ENCODE peak calls at places on chromosomes 2 and 18, in six cellular contexts. Q, G, M, W, T and K are unnamed samples.

GRCh38 chr18:3162181-3162580 is 57.6 kb downstream of the MYOM1 start:
- DNase-seq in Q (no peak), G (no peak), M (no peak), W (no peak), T (no peak), K (no peak)

GRCh38 chr18:62714671-62715438 is 486 bp upstream of the PHLPP1 start:
- DNase-seq in Q (peak; percentile 100), G (peak; percentile 95), M (peak; percentile 100), W (peak; percentile 100), T (peak; percentile 100), K (peak; percentile 99)

GRCh38 chr2:88621432-88621831 is 5.8 kb downstream of the EIF2AK3 start:
- DNase-seq in Q (no peak), G (no peak), M (no peak), W (no peak), T (no peak), K (no peak)

GRCh38 chr2:9258501-9258900 is 51.9 kb downstream of the ASAP2 start:
- DNase-seq in Q (no peak), G (no peak), M (peak; percentile 82), W (no peak), T (no peak), K (no peak)

GRCh38 chr2:121505005-121505404 is 25.7 kb upstream of the RNU4ATAC start:
- DNase-seq in Q (no peak), G (no peak), M (peak; percentile 51), W (peak; percentile 74), T (peak; percentile 87), K (no peak)

GRCh38 chr2:109447811-109448210 is 166.0 kb downstream of the SEPTIN10 start:
- DNase-seq in Q (no peak), G (no peak), M (no peak), W (no peak), T (no peak), K (no peak)

GRCh38 chr2:232385660-232386489 is 7.3 kb downstream of the ALPP start:
- DNase-seq in Q (no peak), G (no peak), M (peak; percentile 96), W (peak; percentile 97), T (peak; percentile 81), K (no peak)

GRCh38 chr2:134341476-134341875 is 87.6 kb downstream of the MGAT5 start:
- DNase-seq in Q (no peak), G (no peak), M (no peak), W (no peak), T (no peak), K (no peak)

GRCh38 chr18:50707841-50708240 is 112.0 kb downstream of the MRO start:
- DNase-seq in Q (no peak), G (no peak), M (no peak), W (no peak), T (peak; percentile 14), K (no peak)

GRCh38 chr2:221571391-221572179 is 519 bp downstream of the EPHA4 start:
- DNase-seq in Q (no peak), G (peak; percentile 73), M (peak; percentile 71), W (peak; percentile 26), T (peak; percentile 37), K (peak; percentile 48)

GRCh38 chr2:195561205-195562032 is 95.6 kb upstream of the SLC39A10 start:
- DNase-seq in Q (no peak), G (no peak), M (peak; percentile 87), W (peak; percentile 64), T (peak; percentile 99), K (no peak)

GRCh38 chr2:152564754-152565551 is 152.3 kb downstream of the PRPF40A start:
- DNase-seq in Q (no peak), G (no peak), M (no peak), W (no peak), T (no peak), K (no peak)

GRCh38 chr18:3595282-3596273 is 145.6 kb downstream of the TGIF1 start:
- DNase-seq in Q (no peak), G (no peak), M (peak; percentile 99), W (peak; percentile 78), T (peak; percentile 98), K (no peak)

GRCh38 chr18:65103864-65104263 is 646.9 kb upstream of the CDH7 start:
- DNase-seq in Q (no peak), G (no peak), M (no peak), W (no peak), T (no peak), K (no peak)

GRCh38 chr18:44601447-44601846 is 79.2 kb upstream of the SETBP1 start:
- DNase-seq in Q (no peak), G (no peak), M (peak; percentile 90), W (no peak), T (peak; percentile 41), K (no peak)

GRCh38 chr2:6526093-6526824 is 339.4 kb downstream of the CMPK2 start:
- DNase-seq in Q (peak; percentile 39), G (no peak), M (no peak), W (no peak), T (no peak), K (peak; percentile 49)

GRCh38 chr2:157194844-157195243 is 62.7 kb upstream of the GALNT5 start:
- DNase-seq in Q (no peak), G (no peak), M (no peak), W (peak; percentile 19), T (no peak), K (no peak)

GRCh38 chr2:109649736-109650695 is 35.9 kb downstream of the SOWAHC start:
- DNase-seq in Q (no peak), G (no peak), M (no peak), W (peak; percentile 17), T (no peak), K (no peak)

GRCh38 chr2:39615675-39616074 is 50.0 kb upstream of the TMEM178A start:
- DNase-seq in Q (no peak), G (no peak), M (no peak), W (no peak), T (no peak), K (no peak)

GRCh38 chr18:35282353-35282752 is 7.7 kb downstream of the ZSCAN30 start:
- DNase-seq in Q (no peak), G (no peak), M (peak; percentile 89), W (no peak), T (peak; percentile 95), K (no peak)

GRCh38 chr2:181858600-181858999 is 32.9 kb upstream of the ITPRID2 start:
- DNase-seq in Q (no peak), G (no peak), M (no peak), W (no peak), T (no peak), K (no peak)

GRCh38 chr2:120395221-120395620 is 49.3 kb downstream of the INHBB start:
- DNase-seq in Q (no peak), G (peak; percentile 46), M (no peak), W (no peak), T (no peak), K (no peak)

GRCh38 chr18:59266459-59266858 is 6.8 kb downstream of the RAX start:
- DNase-seq in Q (no peak), G (no peak), M (no peak), W (no peak), T (no peak), K (no peak)

GRCh38 chr2:49444005-49444404 is 289.7 kb upstream of the FSHR start:
- DNase-seq in Q (no peak), G (no peak), M (no peak), W (no peak), T (no peak), K (no peak)

GRCh38 chr18:32383040-32383819 is 87.5 kb downstream of the GAREM1 start:
- DNase-seq in Q (no peak), G (no peak), M (peak; percentile 94), W (peak; percentile 73), T (peak; percentile 98), K (no peak)

GRCh38 chr2:6362671-6363450 is 502.8 kb downstream of the CMPK2 start:
- DNase-seq in Q (no peak), G (no peak), M (no peak), W (no peak), T (no peak), K (no peak)

GRCh38 chr2:20450201-20451108 is 3.6 kb downstream of the RHOB start:
- DNase-seq in Q (peak; percentile 39), G (peak; percentile 47), M (peak; percentile 89), W (peak; percentile 67), T (peak; percentile 89), K (no peak)

GRCh38 chr2:144268036-144268678 is 251.8 kb downstream of the ZEB2 start:
- DNase-seq in Q (peak; percentile 49), G (no peak), M (no peak), W (no peak), T (no peak), K (no peak)

GRCh38 chr2:144261336-144261735 is 258.6 kb downstream of the ZEB2 start:
- DNase-seq in Q (no peak), G (no peak), M (no peak), W (no peak), T (no peak), K (no peak)

GRCh38 chr2:144261966-144262365 is 258.0 kb downstream of the ZEB2 start:
- DNase-seq in Q (no peak), G (no peak), M (no peak), W (no peak), T (no peak), K (no peak)

GRCh38 chr2:144265654-144266053 is 254.3 kb downstream of the ZEB2 start:
- DNase-seq in Q (no peak), G (no peak), M (no peak), W (no peak), T (no peak), K (no peak)

DNA sequence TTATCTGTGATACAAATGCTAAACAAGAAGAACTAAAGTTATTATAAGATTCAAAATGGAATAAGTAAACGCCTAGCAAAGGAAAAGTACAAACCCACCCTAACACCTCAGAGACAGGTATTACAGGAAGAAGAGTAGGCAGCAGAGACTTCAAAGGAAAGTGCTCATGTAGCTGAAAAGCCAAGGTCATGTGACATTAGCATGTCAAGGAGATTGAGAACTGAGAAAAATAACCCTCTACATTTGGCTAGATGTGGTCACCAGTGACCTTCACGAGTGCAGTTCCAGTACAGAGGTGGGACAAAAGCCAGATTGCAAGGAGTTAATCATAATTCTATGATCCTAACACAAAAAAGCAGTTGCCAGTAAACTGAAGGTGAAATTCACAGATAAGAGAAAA is 252.7 kb downstream of the ZEB2 start:
- DNase-seq in Q (no peak), G (no peak), M (no peak), W (no peak), T (no peak), K (no peak)
- H3K14ac ChIP-seq in Q (no peak overlapping the region), G (no peak overlapping the region), M (no peak overlapping the region), W (no peak overlapping the region), T (no peak overlapping the region), K (no peak overlapping the region)

GRCh38 chr18:41075212-41075611 is 879.8 kb upstream of the PIK3C3 start:
- DNase-seq in Q (no peak), G (no peak), M (peak; percentile 72), W (peak; percentile 48), T (peak; percentile 94), K (no peak)
- H3K4me2 ChIP-seq in Q (no peak overlapping the region), G (no peak overlapping the region), M (no peak overlapping the region), W (no peak overlapping the region), T (peak overlapping the region; percentile 16), K (no peak overlapping the region)

GRCh38 chr2:3462493-3463104 is 56.7 kb downstream of the ADI1 start:
- DNase-seq in Q (no peak), G (no peak), M (no peak), W (no peak), T (no peak), K (no peak)
- H3K14ac ChIP-seq in Q (no peak overlapping the region), G (no peak overlapping the region), M (no peak overlapping the region), W (no peak overlapping the region), T (no peak overlapping the region), K (no peak overlapping the region)

DNA sequence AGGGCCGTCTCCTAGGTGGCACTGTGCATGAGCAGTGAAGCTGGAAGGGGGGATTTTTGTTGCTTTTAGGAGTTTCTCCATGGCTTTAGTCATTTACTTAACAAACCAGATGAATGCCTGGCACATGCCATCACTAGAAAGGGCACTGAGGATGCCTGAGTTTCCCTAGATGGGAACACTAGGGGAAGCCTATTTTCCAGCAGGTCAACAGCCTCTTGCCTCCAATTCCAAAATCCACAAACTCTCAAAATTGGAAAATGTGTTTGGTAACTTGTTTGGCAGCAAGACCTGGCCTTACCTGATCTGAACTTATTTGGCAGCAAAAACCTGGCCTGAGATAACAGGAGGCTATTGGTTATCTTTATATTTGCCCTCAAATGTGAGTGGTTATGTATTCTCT is 2.6 kb downstream of the LIPG start:
- DNase-seq in Q (no peak), G (no peak), M (no peak), W (no peak), T (no peak), K (no peak)
- H3K4me2 ChIP-seq in Q (no peak overlapping the region), G (no peak overlapping the region), M (no peak overlapping the region), W (peak overlapping the region; percentile 31), T (no peak overlapping the region), K (no peak overlapping the region)